ENCODE peak calls at places on chromosomes 5 and 9, in ten cellular contexts. R, J, D, E, U, L, P, I, H and W are unnamed samples.

GRCh38 chr9:82209797-82210470 is 221.4 kb downstream of the SPATA31D1 start:
- DNase-seq in L (no peak), R (no peak), E (no peak), P (no peak), I (no peak), D (no peak), J (no peak), U (no peak), H (no peak), W (no peak)

GRCh38 chr5:135443329-135443960 is 3.7 kb downstream of the DCANP1 start:
- DNase-seq in L (no peak), R (no peak), H (no peak), P (no peak), U (no peak), E (no peak), J (no peak), I (no peak), D (no peak), W (no peak)

GRCh38 chr5:65359569-65359968 is 122.2 kb downstream of the ADAMTS6 start:
- DNase-seq in J (no peak), I (no peak), E (no peak), H (no peak), L (no peak), U (no peak), R (no peak), P (no peak), D (no peak), W (no peak)

GRCh38 chr9:131625848-131626670 is 80.7 kb downstream of the PRRT1B start:
- DNase-seq in U (no peak), D (no peak), E (no peak), I (no peak), J (no peak), R (no peak), L (no peak), P (no peak), H (no peak), W (no peak)

GRCh38 chr9:90915693-90916092 is 114.1 kb downstream of the SYK start:
- DNase-seq in R (peak; percentile 21), H (no peak), I (peak; percentile 24), E (peak; percentile 69), J (no peak), D (no peak), L (no peak), P (peak; percentile 74), U (peak; percentile 37), W (peak; percentile 13)

GRCh38 chr9:34555435-34556230 is 32.8 kb upstream of the ENHO start:
- DNase-seq in R (no peak), E (no peak), J (no peak), P (no peak), L (no peak), U (no peak), I (no peak), H (no peak), D (no peak), W (no peak)

GRCh38 chr5:35371971-35372426 is 141.7 kb upstream of the PRLR start:
- DNase-seq in U (no peak), P (no peak), H (no peak), D (no peak), E (no peak), I (no peak), R (no peak), L (no peak), J (no peak), W (no peak)

GRCh38 chr5:14965815-14966214 is 94.2 kb upstream of the ANKH start:
- DNase-seq in P (no peak), H (no peak), E (no peak), R (no peak), I (no peak), D (no peak), U (no peak), J (no peak), L (no peak), W (no peak)